ENCODE peak calls at places on chromosome 13, in six cellular contexts. One of them, this sample, is unnamed.

GRCh38 chr13:76637651-76638111 is 248.5 kb downstream of the KCTD12 start:
- DNase-seq in A549: no peak
- DNase-seq in GM23338: no peak
- DNase-seq in HCT116: no peak
- DNase-seq in SK-N-SH: peak; percentile 16
- DNase-seq in HL-60: no peak
- DNase-seq in this sample: no peak

GRCh38 chr13:106262886-106263285 is 272.6 kb downstream of the EFNB2 start:
- DNase-seq in A549: no peak
- DNase-seq in GM23338: no peak
- DNase-seq in HCT116: no peak
- DNase-seq in SK-N-SH: no peak
- DNase-seq in HL-60: no peak
- DNase-seq in this sample: no peak

GRCh38 chr13:107866007-107866665 is 349.2 kb downstream of the LIG4 start:
- DNase-seq in A549: no peak
- DNase-seq in GM23338: peak; percentile 63
- DNase-seq in HCT116: no peak
- DNase-seq in SK-N-SH: peak; percentile 77
- DNase-seq in HL-60: no peak
- DNase-seq in this sample: no peak

GRCh38 chr13:100673376-100673830 is 1.2 kb downstream of the TMTC4 start:
- DNase-seq in A549: no peak
- DNase-seq in GM23338: peak; percentile 52
- DNase-seq in HCT116: no peak
- DNase-seq in SK-N-SH: peak; percentile 62
- DNase-seq in HL-60: no peak
- DNase-seq in this sample: no peak

GRCh38 chr13:100584901-100585300 is 3.7 kb downstream of the GGACT start:
- DNase-seq in A549: no peak
- DNase-seq in GM23338: peak; percentile 16
- DNase-seq in HCT116: no peak
- DNase-seq in SK-N-SH: no peak
- DNase-seq in HL-60: no peak
- DNase-seq in this sample: no peak

GRCh38 chr13:30696278-30697176 is 38.8 kb upstream of the ALOX5AP start:
- DNase-seq in A549: no peak
- DNase-seq in GM23338: peak; percentile 25
- DNase-seq in HCT116: no peak
- DNase-seq in SK-N-SH: no peak
- DNase-seq in HL-60: peak; percentile 78
- DNase-seq in this sample: no peak

GRCh38 chr13:51101636-51102218 is 9.3 kb downstream of the C13orf42 start:
- DNase-seq in A549: no peak
- DNase-seq in GM23338: no peak
- DNase-seq in HCT116: no peak
- DNase-seq in SK-N-SH: no peak
- DNase-seq in HL-60: no peak
- DNase-seq in this sample: no peak

GRCh38 chr13:25203256-25203794 is 31.2 kb upstream of the AMER2 start:
- DNase-seq in A549: no peak
- DNase-seq in GM23338: peak; percentile 15
- DNase-seq in HCT116: no peak
- DNase-seq in SK-N-SH: no peak
- DNase-seq in HL-60: no peak
- DNase-seq in this sample: no peak

GRCh38 chr13:79435549-79435948 is 29.5 kb upstream of the RBM26 start:
- DNase-seq in A549: no peak
- DNase-seq in GM23338: no peak
- DNase-seq in HCT116: no peak
- DNase-seq in SK-N-SH: no peak
- DNase-seq in HL-60: no peak
- DNase-seq in this sample: no peak

GRCh38 chr13:46936525-46936924 is 39.7 kb upstream of the HTR2A start:
- DNase-seq in A549: no peak
- DNase-seq in GM23338: no peak
- DNase-seq in HCT116: no peak
- DNase-seq in SK-N-SH: no peak
- DNase-seq in HL-60: no peak
- DNase-seq in this sample: no peak

GRCh38 chr13:30710442-30710841 is 24.9 kb upstream of the ALOX5AP start:
- DNase-seq in A549: no peak
- DNase-seq in GM23338: no peak
- DNase-seq in HCT116: no peak
- DNase-seq in SK-N-SH: no peak
- DNase-seq in HL-60: no peak
- DNase-seq in this sample: no peak

GRCh38 chr13:44969858-44970484 is 19.3 kb downstream of the NUFIP1 start:
- DNase-seq in A549: peak; percentile 13
- DNase-seq in GM23338: peak; percentile 87
- DNase-seq in HCT116: peak; percentile 26
- DNase-seq in SK-N-SH: peak; percentile 53
- DNase-seq in HL-60: peak; percentile 11
- DNase-seq in this sample: no peak

DNA sequence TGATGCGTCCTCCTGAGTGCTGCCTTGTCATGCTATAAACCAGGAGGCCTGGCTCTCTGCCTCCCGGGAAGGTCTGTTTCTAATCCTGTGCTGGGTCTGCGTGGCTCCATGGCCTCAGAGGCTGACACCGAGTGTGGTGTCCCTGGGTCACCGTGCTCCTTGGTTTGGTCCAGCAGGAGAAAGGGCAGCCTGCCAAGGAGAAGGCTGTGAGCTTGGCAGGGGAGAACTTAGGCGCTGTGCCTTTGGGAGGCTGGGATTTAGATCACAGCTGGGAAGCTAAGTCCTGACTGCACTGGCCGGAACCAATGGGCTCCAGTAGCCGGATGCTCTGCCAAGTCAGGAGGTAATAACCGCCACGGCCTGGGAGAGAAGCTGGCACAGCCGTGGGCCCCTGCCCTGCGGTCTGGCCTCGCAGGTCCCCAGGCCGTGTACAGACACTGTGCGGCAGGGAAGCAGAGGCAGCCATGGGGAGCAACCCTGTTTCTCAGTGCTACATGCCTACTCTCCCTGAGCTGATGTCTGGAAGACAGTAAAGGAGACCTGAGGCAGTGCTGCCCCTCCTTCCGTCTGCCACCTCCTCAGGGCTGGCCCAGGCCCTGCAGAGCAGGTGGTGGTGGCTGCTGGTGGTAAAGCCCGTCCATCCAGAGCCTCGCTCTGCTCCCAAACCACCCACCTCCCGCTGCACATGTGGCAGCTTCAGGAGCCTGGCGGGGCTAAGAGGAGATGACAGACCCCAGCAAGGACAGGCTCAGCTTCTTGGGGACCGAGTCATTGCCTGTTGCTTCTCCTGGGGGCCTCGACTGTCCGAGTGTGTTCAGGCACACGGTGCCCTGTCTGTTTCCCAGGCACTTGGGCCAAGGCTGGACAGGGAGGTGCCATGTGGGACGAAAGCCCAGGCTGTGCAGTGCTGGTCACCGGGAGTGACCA is 44.9 kb downstream of the C13orf46 start:
- DNase-seq in A549: no peak
- DNase-seq in GM23338: no peak
- DNase-seq in HCT116: no peak
- DNase-seq in SK-N-SH: peak; percentile 74
- DNase-seq in HL-60: no peak
- DNase-seq in this sample: no peak
- TF ChIP-seq REST in A549: no peak
- TF ChIP-seq REST in GM23338: no peak
- TF ChIP-seq REST in HCT116: no peak
- TF ChIP-seq REST in SK-N-SH: no peak
- TF ChIP-seq REST in HL-60: no peak
- TF ChIP-seq REST in this sample: no peak

GRCh38 chr13:81714513-81714912 is 1373.6 kb upstream of the SPRY2 start:
- DNase-seq in A549: no peak
- DNase-seq in GM23338: peak; percentile 37
- DNase-seq in HCT116: no peak
- DNase-seq in SK-N-SH: no peak
- DNase-seq in HL-60: no peak
- DNase-seq in this sample: no peak
- TF ChIP-seq CTCF in A549: no peak
- TF ChIP-seq CTCF in GM23338: peak; percentile 56
- TF ChIP-seq CTCF in HCT116: no peak
- TF ChIP-seq CTCF in SK-N-SH: no peak
- TF ChIP-seq CTCF in HL-60: no peak
- TF ChIP-seq CTCF in this sample: no peak

GRCh38 chr13:75452564-75452963 is 29.4 kb downstream of the TBC1D4 start:
- DNase-seq in A549: no peak
- DNase-seq in GM23338: no peak
- DNase-seq in HCT116: no peak
- DNase-seq in SK-N-SH: no peak
- DNase-seq in HL-60: no peak
- DNase-seq in this sample: no peak
- H3K4me3 ChIP-seq in A549: no peak overlapping the region
- H3K4me3 ChIP-seq in GM23338: no peak overlapping the region
- H3K4me3 ChIP-seq in HCT116: no peak overlapping the region
- H3K4me3 ChIP-seq in SK-N-SH: no peak overlapping the region
- H3K4me3 ChIP-seq in HL-60: no peak overlapping the region
- H3K4me3 ChIP-seq in this sample: no peak overlapping the region

DNA sequence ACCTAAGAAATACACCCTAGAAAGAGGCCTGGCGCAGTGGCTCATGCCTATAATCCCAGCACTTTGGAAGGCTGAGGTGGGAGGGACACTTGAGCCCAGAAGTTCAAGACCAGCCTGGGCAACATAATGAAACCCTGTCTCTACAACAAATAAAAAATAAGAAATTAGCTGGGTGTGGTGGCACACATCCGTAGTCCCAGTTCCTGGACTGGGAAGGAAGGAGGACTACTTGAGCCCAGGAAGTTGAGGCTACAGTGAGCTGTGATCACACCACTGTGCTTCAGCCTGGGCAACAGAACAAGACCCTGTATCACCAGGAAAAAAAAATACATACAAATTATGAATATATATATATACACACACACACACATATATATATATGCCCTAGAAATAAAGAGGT is 42.7 kb downstream of the PHF11 start:
- DNase-seq in A549: no peak
- DNase-seq in GM23338: no peak
- DNase-seq in HCT116: no peak
- DNase-seq in SK-N-SH: no peak
- DNase-seq in HL-60: no peak
- DNase-seq in this sample: no peak
- TF ChIP-seq REST in A549: no peak
- TF ChIP-seq REST in GM23338: no peak
- TF ChIP-seq REST in HCT116: no peak
- TF ChIP-seq REST in SK-N-SH: no peak
- TF ChIP-seq REST in HL-60: no peak
- TF ChIP-seq REST in this sample: no peak

DNA sequence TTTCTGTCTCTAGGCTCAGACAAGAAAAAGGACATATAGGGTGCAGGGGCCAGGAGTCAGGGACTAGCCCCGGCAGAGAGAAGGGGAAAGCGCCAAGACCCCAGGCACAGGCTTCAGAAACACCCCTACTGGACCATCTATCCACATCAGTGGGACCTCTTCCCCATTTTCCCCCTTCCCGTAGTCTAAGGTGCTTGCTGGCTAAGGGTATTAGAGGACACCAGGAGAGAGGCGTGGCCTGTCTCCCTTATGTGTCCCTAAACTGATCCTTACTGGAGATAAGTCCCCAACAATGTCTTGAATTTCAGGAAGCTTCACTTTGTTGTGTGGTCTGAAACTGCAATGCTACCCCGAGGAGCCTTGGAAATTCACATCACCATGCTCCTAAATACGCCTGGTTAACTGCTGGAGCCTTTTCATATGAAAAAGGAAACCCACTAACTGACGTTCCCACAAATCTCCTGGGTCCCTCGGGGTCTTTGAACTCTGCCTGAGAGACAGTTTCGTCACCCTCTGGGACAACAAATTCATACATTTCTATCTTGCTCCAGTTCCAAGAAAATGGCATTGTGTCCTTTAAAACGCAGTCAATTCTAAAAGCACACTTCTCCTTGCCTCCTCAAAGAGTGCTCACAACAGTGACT is 197.7 kb downstream of the COL4A1 start:
- DNase-seq in A549: no peak
- DNase-seq in GM23338: no peak
- DNase-seq in HCT116: no peak
- DNase-seq in SK-N-SH: no peak
- DNase-seq in HL-60: no peak
- DNase-seq in this sample: no peak
- TF ChIP-seq CTCF in A549: no peak
- TF ChIP-seq CTCF in GM23338: no peak
- TF ChIP-seq CTCF in HCT116: no peak
- TF ChIP-seq CTCF in SK-N-SH: no peak
- TF ChIP-seq CTCF in HL-60: no peak
- TF ChIP-seq CTCF in this sample: peak; percentile 22

GRCh38 chr13:27174766-27175455 is 3.3 kb upstream of the USP12 start:
- DNase-seq in A549: no peak
- DNase-seq in GM23338: no peak
- DNase-seq in HCT116: no peak
- DNase-seq in SK-N-SH: no peak
- DNase-seq in HL-60: no peak
- DNase-seq in this sample: no peak

GRCh38 chr13:27182844-27183497 is 11.4 kb upstream of the USP12 start:
- DNase-seq in A549: peak; percentile 46
- DNase-seq in GM23338: no peak
- DNase-seq in HCT116: peak; percentile 78
- DNase-seq in SK-N-SH: no peak
- DNase-seq in HL-60: no peak
- DNase-seq in this sample: peak; percentile 81

GRCh38 chr13:27176772-27177171 is 5.2 kb upstream of the USP12 start:
- DNase-seq in A549: no peak
- DNase-seq in GM23338: no peak
- DNase-seq in HCT116: no peak
- DNase-seq in SK-N-SH: no peak
- DNase-seq in HL-60: no peak
- DNase-seq in this sample: no peak

GRCh38 chr13:27182054-27182453 is 10.4 kb upstream of the USP12 start:
- DNase-seq in A549: no peak
- DNase-seq in GM23338: no peak
- DNase-seq in HCT116: no peak
- DNase-seq in SK-N-SH: no peak
- DNase-seq in HL-60: no peak
- DNase-seq in this sample: no peak

GRCh38 chr13:27177852-27178251 is 6.2 kb upstream of the USP12 start:
- DNase-seq in A549: no peak
- DNase-seq in GM23338: peak; percentile 87
- DNase-seq in HCT116: no peak
- DNase-seq in SK-N-SH: no peak
- DNase-seq in HL-60: no peak
- DNase-seq in this sample: no peak
- H3K4me3 ChIP-seq in A549: no peak overlapping the region
- H3K4me3 ChIP-seq in GM23338: no peak overlapping the region
- H3K4me3 ChIP-seq in HCT116: no peak overlapping the region
- H3K4me3 ChIP-seq in SK-N-SH: no peak overlapping the region
- H3K4me3 ChIP-seq in HL-60: no peak overlapping the region
- H3K4me3 ChIP-seq in this sample: no peak overlapping the region